ENCODE peak calls at places on chromosomes 11 and 22, in six cellular contexts. M, S, U, F, B and O are unnamed samples.

GRCh38 chr11:124748481-124749338 is 3.3 kb downstream of the VSIG2 start:
- DNase-seq in M (no peak), S (no peak), U (no peak), F (no peak), B (no peak), O (no peak)

GRCh38 chr22:43126506-43127165 is 16.1 kb downstream of the BIK start:
- DNase-seq in M (no peak), S (no peak), U (peak), F (no peak), B (no peak), O (peak)

GRCh38 chr11:2206291-2206690 is 34.7 kb upstream of the TH start:
- DNase-seq in M (no peak), S (no peak), U (no peak), F (no peak), B (no peak), O (no peak)

GRCh38 chr11:7904910-7905309 is 26.2 kb downstream of the OR10A6 start:
- DNase-seq in M (no peak), S (no peak), U (peak), F (no peak), B (peak), O (no peak)

GRCh38 chr11:36056160-36056751 is 112.4 kb downstream of the LDLRAD3 start:
- DNase-seq in M (no peak), S (no peak), U (peak), F (no peak), B (no peak), O (peak)

GRCh38 chr22:44127353-44127752 is 53.4 kb upstream of the PARVG start:
- DNase-seq in M (no peak), S (no peak), U (no peak), F (no peak), B (no peak), O (no peak)

GRCh38 chr11:118437046-118437735 is 899 bp downstream of the KMT2A start:
- DNase-seq in M (no peak), S (peak), U (peak), F (peak), B (no peak), O (peak)

GRCh38 chr11:36347384-36347906 is 51.4 kb downstream of the PRR5L start:
- DNase-seq in M (no peak), S (no peak), U (no peak), F (no peak), B (no peak), O (no peak)

GRCh38 chr11:134418119-134418840 is 6.2 kb upstream of the B3GAT1 start:
- DNase-seq in M (no peak), S (no peak), U (no peak), F (no peak), B (no peak), O (peak)

GRCh38 chr22:29344137-29344536 is 28.6 kb upstream of the RASL10A start:
- DNase-seq in M (peak), S (no peak), U (no peak), F (peak), B (peak), O (no peak)